ENCODE peak calls at places on chromosomes 3 and 15, in ten cellular contexts. H is HepG2, O is psoas muscle, U is Peyer's patch, D is mesenchymal stem cell, G is A549, P is GM23338, C is right cardiac atrium, L is brain microvascular endothelial cell, B is AG09309. W is an unnamed sample.

GRCh38 chr3:112086857-112087524 is 802 bp downstream of the C3orf52 start:
- DNase-seq in C (no peak), H (no peak), U (no peak), P (peak), L (no peak), O (no peak), D (peak), G (peak), B (no peak), W (no peak)

GRCh38 chr3:142808103-142808917 is 80.6 kb downstream of the PCOLCE2 start:
- DNase-seq in D (peak), L (peak), G (peak), B (peak), H (peak), C (no peak), P (no peak), U (no peak), O (no peak), W (no peak)

GRCh38 chr3:27345045-27345444 is 24.1 kb downstream of the NEK10 start:
- DNase-seq in L (no peak), U (no peak), O (no peak), C (no peak), G (no peak), P (no peak), D (no peak), B (no peak), H (no peak), W (no peak)

GRCh38 chr3:52072020-52072419 is 15.6 kb upstream of the DUSP7 start:
- DNase-seq in H (no peak), P (no peak), O (no peak), C (no peak), U (no peak), D (no peak), L (no peak), G (no peak), B (no peak), W (no peak)

GRCh38 chr15:72201346-72202029 is 3.9 kb upstream of the GRAMD2A start:
- DNase-seq in L (no peak), C (no peak), U (no peak), B (no peak), P (no peak), D (no peak), O (no peak), H (no peak), G (no peak), W (no peak)

GRCh38 chr3:25723802-25724201 is 59.1 kb upstream of the TOP2B start:
- DNase-seq in G (no peak), L (no peak), P (no peak), D (no peak), O (no peak), H (no peak), C (no peak), U (no peak), B (no peak), W (no peak)

GRCh38 chr3:32969656-32970055 is 18.2 kb downstream of the CCR4 start:
- DNase-seq in D (peak), B (no peak), H (peak), U (no peak), C (no peak), G (peak), P (no peak), L (no peak), O (no peak), W (no peak)

GRCh38 chr3:4983739-4984510 is 4.7 kb downstream of the BHLHE40 start:
- DNase-seq in B (peak), H (no peak), L (peak), G (peak), U (peak), C (no peak), D (peak), O (peak), P (no peak), W (no peak)

GRCh38 chr15:82646250-82647044 is 716 bp downstream of the CPEB1 start:
- DNase-seq in O (peak), P (peak), H (no peak), B (no peak), C (peak), U (no peak), D (no peak), L (no peak), G (no peak), W (no peak)

GRCh38 chr15:36449662-36450145 is 129.7 kb upstream of the CDIN1 start:
- DNase-seq in B (no peak), U (no peak), C (no peak), L (no peak), G (no peak), P (no peak), O (no peak), D (no peak), H (no peak), W (no peak)

GRCh38 chr3:100602506-100603444 is 6.6 kb upstream of the ADGRG7 start:
- DNase-seq in G (peak), H (peak), C (no peak), O (no peak), U (no peak), L (peak), B (no peak), D (peak), P (no peak), W (no peak)

GRCh38 chr15:37100109-37100873 is at the start of gene MEIS2:
- DNase-seq in U (peak), G (peak), B (peak), D (peak), C (peak), O (peak), H (peak), P (peak), L (peak), W (peak)

GRCh38 chr3:126051741-126052140 is 32.2 kb downstream of the SLC41A3 start:
- DNase-seq in G (no peak), O (no peak), D (no peak), L (no peak), P (no peak), C (no peak), B (no peak), H (no peak), U (no peak), W (no peak)

GRCh38 chr3:10722921-10723320 is 93.1 kb upstream of the SLC6A11 start:
- DNase-seq in B (no peak), C (no peak), G (no peak), H (no peak), U (no peak), P (no peak), D (no peak), O (no peak), L (no peak), W (no peak)

GRCh38 chr15:39153718-39154117 is 427.2 kb upstream of the THBS1 start:
- DNase-seq in C (no peak), U (no peak), D (peak), L (no peak), P (no peak), B (no peak), G (no peak), O (no peak), H (no peak), W (no peak)

GRCh38 chr15:70318996-70319465 is 221.3 kb upstream of the TLE3 start:
- DNase-seq in D (peak), O (peak), C (no peak), B (peak), P (no peak), L (peak), H (no peak), G (no peak), U (peak), W (peak)

GRCh38 chr15:40049076-40049475 is 10.1 kb upstream of the SRP14 start:
- DNase-seq in G (no peak), H (no peak), P (no peak), B (no peak), U (no peak), L (no peak), C (no peak), D (no peak), O (no peak), W (no peak)

GRCh38 chr3:127961963-127962362 is 46.9 kb downstream of the KBTBD12 start:
- DNase-seq in L (peak), G (peak), C (no peak), P (peak), U (no peak), H (peak), O (no peak), B (no peak), D (peak), W (no peak)

GRCh38 chr15:58530056-58530590 is 98.3 kb downstream of the LIPC start:
- DNase-seq in P (no peak), H (no peak), C (no peak), L (no peak), B (no peak), O (no peak), U (no peak), D (no peak), G (no peak), W (no peak)

GRCh38 chr15:63764124-63764827 is 69.5 kb downstream of the HERC1 start:
- DNase-seq in U (no peak), L (no peak), O (no peak), P (peak), C (no peak), D (no peak), H (no peak), B (no peak), G (no peak), W (no peak)

GRCh38 chr3:175179055-175179454 is 319.9 kb downstream of the NAALADL2 start:
- DNase-seq in O (no peak), P (no peak), D (no peak), L (no peak), H (no peak), B (no peak), U (no peak), G (peak), C (no peak), W (no peak)

GRCh38 chr15:70726753-70727152 is 36.6 kb downstream of the UACA start:
- DNase-seq in H (no peak), D (peak), B (no peak), C (no peak), P (no peak), U (no peak), O (no peak), G (no peak), L (no peak), W (no peak)

GRCh38 chr15:100859970-100860828 is 19.4 kb upstream of the ALDH1A3 start:
- DNase-seq in H (no peak), C (no peak), D (no peak), G (no peak), L (no peak), O (no peak), P (no peak), B (no peak), U (no peak), W (no peak)

GRCh38 chr3:124699686-124700396 is 30.4 kb upstream of the UMPS start:
- DNase-seq in O (no peak), L (no peak), H (peak), D (no peak), G (no peak), B (no peak), C (no peak), P (no peak), U (no peak), W (no peak)

GRCh38 chr3:165148901-165149441 is 47.2 kb downstream of the SLITRK3 start:
- DNase-seq in L (no peak), C (no peak), G (no peak), D (no peak), P (no peak), B (no peak), H (no peak), U (no peak), O (no peak), W (no peak)

GRCh38 chr3:61381745-61382392 is 130.6 kb upstream of the FHIT start:
- DNase-seq in O (no peak), P (peak), D (peak), L (peak), G (peak), C (no peak), H (peak), B (no peak), U (no peak), W (no peak)

GRCh38 chr3:119570229-119570628 is 9.1 kb upstream of the ADPRH start:
- DNase-seq in B (no peak), G (no peak), L (no peak), U (no peak), P (no peak), H (no peak), O (no peak), C (no peak), D (no peak), W (no peak)

GRCh38 chr3:5058463-5058862 is 63.6 kb upstream of the ARL8B start:
- DNase-seq in L (peak), P (no peak), H (no peak), O (no peak), G (peak), B (peak), D (peak), U (no peak), C (no peak), W (no peak)

GRCh38 chr15:40956543-40956982 is 3.3 kb downstream of the CHAC1 start:
- DNase-seq in U (no peak), G (no peak), B (no peak), P (no peak), H (no peak), D (no peak), C (no peak), O (peak), L (no peak), W (no peak)

GRCh38 chr15:69074011-69074842 is 59.7 kb downstream of the NOX5 start:
- DNase-seq in O (peak), D (peak), P (peak), C (peak), L (peak), B (no peak), G (peak), U (no peak), H (peak), W (no peak)

GRCh38 chr3:127137757-127138536 is 55.0 kb upstream of the PRR23E start:
- DNase-seq in B (no peak), P (no peak), U (no peak), G (no peak), D (no peak), L (no peak), C (no peak), H (no peak), O (no peak), W (no peak)

GRCh38 chr3:197737319-197737649 is 580 bp upstream of the RUBCN start:
- DNase-seq in O (no peak), C (no peak), G (no peak), P (no peak), H (no peak), L (no peak), U (no peak), B (no peak), D (no peak), W (no peak)

GRCh38 chr15:50753463-50753862 is 12.0 kb downstream of the SPPL2A start:
- DNase-seq in L (no peak), G (no peak), O (no peak), B (no peak), H (no peak), U (no peak), P (no peak), C (no peak), D (peak), W (no peak)

GRCh38 chr3:13379191-13379830 is 40.8 kb downstream of the NUP210 start:
- DNase-seq in L (peak), B (peak), P (no peak), D (peak), G (no peak), O (peak), U (no peak), H (no peak), C (no peak), W (no peak)

GRCh38 chr15:65330934-65331645 is 26.6 kb downstream of the RNU5B-1 start:
- DNase-seq in P (no peak), U (no peak), O (peak), G (no peak), C (no peak), H (no peak), L (no peak), B (no peak), D (no peak), W (no peak)

GRCh38 chr3:27360113-27361078 is 8.8 kb downstream of the NEK10 start:
- DNase-seq in B (no peak), L (peak), H (peak), O (no peak), G (peak), P (no peak), C (no peak), D (peak), U (peak), W (no peak)

GRCh38 chr3:127768346-127769008 is 53.8 kb downstream of the MGLL start:
- DNase-seq in U (no peak), G (peak), B (peak), H (no peak), O (peak), P (no peak), C (peak), D (peak), L (peak), W (no peak)

GRCh38 chr3:41103200-41103599 is 96.1 kb upstream of the CTNNB1 start:
- DNase-seq in B (no peak), H (no peak), O (no peak), D (no peak), U (no peak), P (no peak), L (no peak), G (no peak), C (no peak), W (no peak)

GRCh38 chr3:52162250-52162872 is 8.1 kb upstream of the POC1A start:
- DNase-seq in U (no peak), D (no peak), C (no peak), H (no peak), G (no peak), B (no peak), O (peak), P (no peak), L (no peak), W (no peak)

DNA sequence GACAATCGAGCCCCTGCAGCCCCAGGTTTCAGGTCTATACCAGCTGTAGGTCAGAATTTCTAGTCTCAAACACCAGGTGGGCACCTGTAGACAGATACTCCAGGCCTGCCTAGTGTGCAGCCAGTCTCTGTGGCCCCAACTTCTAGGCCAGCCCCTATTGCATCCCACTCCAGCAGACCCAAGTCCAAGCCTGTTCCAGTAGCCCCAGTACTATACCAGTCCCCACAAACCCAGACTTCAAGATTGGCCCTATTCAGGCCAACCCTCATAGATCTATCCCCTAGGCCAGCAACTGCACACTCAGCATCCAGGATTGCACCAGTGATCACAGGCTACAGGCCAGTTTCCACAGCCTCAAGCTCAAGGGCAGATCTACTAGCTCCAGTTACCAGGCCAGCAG is 344.0 kb downstream of the PYDC2 start:
- DNase-seq in D (no peak), H (no peak), L (no peak), C (no peak), U (no peak), B (no peak), G (no peak), O (no peak), P (no peak), W (no peak)
- H3K4me3 ChIP-seq in D (no peak), H (no peak), L (no peak), C (no peak), U (no peak), B (no peak), G (no peak), O (no peak), P (no peak), W (no peak)

GRCh38 chr15:81108427-81108826 is 25.6 kb upstream of the CFAP161 start:
- DNase-seq in D (peak), G (peak), O (no peak), B (no peak), U (no peak), L (no peak), C (no peak), P (peak), H (no peak), W (no peak)

GRCh38 chr15:81113204-81113657 is 20.8 kb upstream of the CFAP161 start:
- DNase-seq in G (no peak), U (no peak), H (no peak), O (no peak), B (no peak), D (no peak), L (no peak), P (no peak), C (no peak), W (no peak)

GRCh38 chr15:81113861-81114261 is 20.2 kb upstream of the CFAP161 start:
- DNase-seq in U (no peak), B (no peak), O (no peak), H (no peak), P (peak), C (no peak), G (no peak), L (peak), D (no peak), W (no peak)

GRCh38 chr15:81111510-81112375 is 22.3 kb upstream of the CFAP161 start:
- DNase-seq in D (no peak), H (no peak), P (no peak), C (no peak), U (no peak), G (no peak), O (no peak), B (no peak), L (no peak), W (no peak)

DNA sequence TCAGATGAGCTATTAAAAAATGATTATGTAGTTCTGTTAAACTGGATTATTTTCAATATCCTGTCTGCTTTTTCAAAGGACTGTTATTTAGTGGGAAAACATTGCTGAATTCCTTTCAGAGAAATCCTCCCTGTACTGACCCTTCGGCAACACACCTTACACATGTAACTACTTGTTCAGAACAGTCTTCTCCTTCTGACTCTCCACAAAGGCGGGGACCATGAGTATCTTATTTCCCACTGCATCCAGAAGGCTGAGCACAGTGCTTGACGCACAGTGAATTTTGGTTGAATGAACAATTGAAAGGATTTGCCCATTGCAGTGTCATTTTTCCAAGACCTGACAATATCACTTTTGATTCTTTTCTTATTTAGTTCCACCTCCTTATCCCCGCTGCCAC is 23.1 kb upstream of the CFAP161 start:
- DNase-seq in O (no peak), C (no peak), L (no peak), B (no peak), G (no peak), H (no peak), D (no peak), P (no peak), U (no peak), W (no peak)
- H3K4me3 ChIP-seq in O (no peak), C (no peak), L (no peak), B (no peak), G (no peak), H (no peak), D (no peak), P (no peak), U (no peak), W (no peak)

GRCh38 chr3:17077614-17078013 is 192.9 kb downstream of the PLCL2 start:
- DNase-seq in O (peak), H (no peak), P (no peak), C (peak), L (no peak), G (no peak), U (no peak), D (no peak), B (no peak), W (peak)
- H3K4me3 ChIP-seq in O (no peak), H (no peak), P (no peak), C (peak), L (no peak), G (no peak), U (no peak), D (no peak), B (no peak), W (no peak)

GRCh38 chr15:89362203-89363101 is 27.8 kb upstream of the POLG start:
- DNase-seq in O (no peak), U (no peak), D (no peak), H (no peak), G (no peak), B (no peak), L (no peak), C (no peak), P (peak), W (no peak)

GRCh38 chr15:89359471-89360293 is 25.1 kb upstream of the POLG start:
- DNase-seq in H (no peak), B (no peak), L (no peak), O (no peak), U (no peak), C (no peak), P (peak), D (no peak), G (no peak), W (no peak)

GRCh38 chr15:89363133-89363532 is 28.5 kb upstream of the POLG start:
- DNase-seq in H (no peak), O (no peak), P (no peak), C (no peak), D (no peak), B (no peak), L (no peak), U (no peak), G (no peak), W (no peak)

GRCh38 chr15:89360294-89360971 is 25.8 kb upstream of the POLG start:
- DNase-seq in G (no peak), B (no peak), C (no peak), O (no peak), P (peak), D (no peak), H (no peak), U (no peak), L (no peak), W (no peak)

GRCh38 chr15:89361451-89362202 is 27.0 kb upstream of the POLG start:
- DNase-seq in L (peak), U (no peak), H (peak), P (peak), O (peak), D (peak), C (peak), B (peak), G (peak), W (no peak)
- H3K4me3 ChIP-seq in L (no peak), U (no peak), H (no peak), P (no peak), O (no peak), D (no peak), C (no peak), B (no peak), G (peak), W (no peak)

GRCh38 chr15:23038741-23039150 is 623 bp downstream of the TUBGCP5 start:
- DNase-seq in B (no peak), H (peak), U (no peak), P (no peak), O (no peak), C (no peak), G (peak), D (peak), L (peak), W (no peak)
- H3K4me3 ChIP-seq in B (peak), H (peak), U (peak), P (peak), O (peak), C (peak), G (peak), D (peak), L (peak), W (peak)

W was measured in suprapubic skin.